ENCODE peak calls at places on chromosomes 7 and 10, in nine cellular contexts. W is OCI-LY7, P is Panc1, A is heart left ventricle, O is fibroblast of lung, E is ovary, Q is heart right ventricle, R is body of pancreas, I is kidney epithelial cell. D is an unnamed sample.

GRCh38 chr7:9488555-9488954 is 1055.1 kb downstream of the NXPH1 start:
- DNase-seq in W (no peak), P (no peak), A (no peak), O (peak; percentile 89), E (no peak), Q (no peak), R (no peak), I (peak; percentile 55), D (no peak)

GRCh38 chr10:21170216-21170615 is 273.1 kb upstream of the NEBL start:
- DNase-seq in W (no peak), P (no peak), A (no peak), O (no peak), E (no peak), Q (no peak), R (no peak), I (no peak), D (no peak)

GRCh38 chr10:49243139-49243538 is 54.9 kb upstream of the TMEM273 start:
- DNase-seq in W (no peak), P (no peak), A (no peak), O (no peak), E (no peak), Q (no peak), R (no peak), I (no peak), D (no peak)

GRCh38 chr10:121104476-121105111 is 253.4 kb downstream of the WDR11 start:
- DNase-seq in W (no peak), P (no peak), A (no peak), O (no peak), E (no peak), Q (no peak), R (no peak), I (no peak), D (no peak)

GRCh38 chr10:31646519-31646918 is 282.1 kb downstream of the ARHGAP12 start:
- DNase-seq in W (no peak), P (no peak), A (no peak), O (peak; percentile 56), E (no peak), Q (no peak), R (no peak), I (no peak), D (no peak)

GRCh38 chr10:101766306-101766705 is 9.6 kb downstream of the FGF8 start:
- DNase-seq in W (no peak), P (no peak), A (no peak), O (no peak), E (no peak), Q (no peak), R (no peak), I (no peak), D (no peak)

GRCh38 chr10:129784286-129784685 is 179.8 kb downstream of the EBF3 start:
- DNase-seq in W (no peak), P (no peak), A (no peak), O (no peak), E (no peak), Q (no peak), R (no peak), I (no peak), D (no peak)

GRCh38 chr7:23469150-23469960 is 936 bp downstream of the IGF2BP3 start:
- DNase-seq in W (peak; percentile 70), P (no peak), A (no peak), O (no peak), E (no peak), Q (no peak), R (no peak), I (no peak), D (no peak)

GRCh38 chr7:117777335-117778150 is 95.7 kb downstream of the CTTNBP2 start:
- DNase-seq in W (no peak), P (no peak), A (no peak), O (peak; percentile 9), E (no peak), Q (no peak), R (no peak), I (peak; percentile 42), D (no peak)

GRCh38 chr7:66344166-66344565 is 139.0 kb downstream of the TPST1 start:
- DNase-seq in W (no peak), P (no peak), A (no peak), O (peak; percentile 28), E (no peak), Q (no peak), R (no peak), I (no peak), D (no peak)

GRCh38 chr7:23093546-23093945 is 12.0 kb upstream of the KLHL7 start:
- DNase-seq in W (no peak), P (no peak), A (no peak), O (peak; percentile 79), E (no peak), Q (no peak), R (no peak), I (no peak), D (no peak)

GRCh38 chr7:4603843-4604231 is 78.3 kb upstream of the FOXK1 start:
- DNase-seq in W (no peak), P (no peak), A (no peak), O (no peak), E (no peak), Q (no peak), R (no peak), I (no peak), D (no peak)

GRCh38 chr10:75062191-75062849 is 49.1 kb upstream of the SAMD8 start:
- DNase-seq in W (no peak), P (no peak), A (no peak), O (peak; percentile 90), E (no peak), Q (peak; percentile 27), R (no peak), I (no peak), D (no peak)

GRCh38 chr10:125605167-125605566 is 77.8 kb downstream of the TEX36 start:
- DNase-seq in W (no peak), P (no peak), A (no peak), O (peak; percentile 54), E (no peak), Q (no peak), R (no peak), I (no peak), D (no peak)

GRCh38 chr7:491292-491957 is 28.2 kb downstream of the PDGFA start:
- DNase-seq in W (no peak), P (no peak), A (peak; percentile 15), O (no peak), E (no peak), Q (no peak), R (no peak), I (no peak), D (peak; percentile 9)

GRCh38 chr10:125092564-125093031 is 67.8 kb downstream of the CTBP2 start:
- DNase-seq in W (no peak), P (no peak), A (no peak), O (no peak), E (peak; percentile 40), Q (no peak), R (peak; percentile 9), I (no peak), D (no peak)

GRCh38 chr7:98995111-98995510 is 116.8 kb downstream of the TRRAP start:
- DNase-seq in W (no peak), P (no peak), A (no peak), O (no peak), E (no peak), Q (no peak), R (no peak), I (no peak), D (no peak)

GRCh38 chr7:98995523-98996161 is 117.3 kb downstream of the TRRAP start:
- DNase-seq in W (no peak), P (no peak), A (no peak), O (no peak), E (no peak), Q (no peak), R (no peak), I (no peak), D (no peak)

GRCh38 chr7:98994046-98994944 is 116.0 kb downstream of the TRRAP start:
- DNase-seq in W (no peak), P (no peak), A (no peak), O (no peak), E (no peak), Q (no peak), R (no peak), I (no peak), D (no peak)

GRCh38 chr7:98997836-98998235 is 119.5 kb downstream of the TRRAP start:
- DNase-seq in W (no peak), P (no peak), A (no peak), O (no peak), E (no peak), Q (no peak), R (no peak), I (no peak), D (no peak)

GRCh38 chr7:98996162-98996552 is 117.8 kb downstream of the TRRAP start:
- DNase-seq in W (no peak), P (no peak), A (no peak), O (no peak), E (no peak), Q (no peak), R (no peak), I (no peak), D (no peak)
- H3K36me3 ChIP-seq in W (peaks cover 100% of the 10 kb centered on the region), P (peaks cover 12% of the 10 kb centered on the region), A (peaks cover 7% of the 10 kb centered on the region), O (peaks cover 27% of the 10 kb centered on the region), E (no peaks in the 10 kb centered on the region), Q (peaks cover 13% of the 10 kb centered on the region), R (no peaks in the 10 kb centered on the region), I (peaks cover 2% of the 10 kb centered on the region), D (peaks cover 94% of the 10 kb centered on the region)

DNA sequence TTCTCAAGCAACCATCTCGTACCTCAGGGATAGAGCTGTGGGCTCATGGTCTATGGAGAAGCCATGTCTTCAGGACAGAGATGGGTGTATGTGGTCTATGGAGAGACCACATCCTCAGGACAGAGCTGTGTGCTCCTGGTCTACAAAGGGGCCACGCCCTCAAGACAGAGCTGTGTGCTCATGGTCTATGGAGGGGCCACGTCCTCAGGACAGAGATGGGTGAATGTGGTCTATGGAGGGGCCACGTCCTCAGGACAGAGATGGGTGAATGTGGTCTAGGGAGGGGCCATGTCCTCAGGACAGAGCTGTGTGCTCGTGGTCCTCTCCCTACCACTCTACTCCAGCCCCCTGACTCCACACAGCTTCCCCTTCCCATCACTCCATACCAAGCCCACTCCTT is 117.8 kb downstream of the WDR37 start:
- DNase-seq in W (no peak), P (no peak), A (no peak), O (no peak), E (peak; percentile 11), Q (no peak), R (no peak), I (no peak), D (no peak)
- TF ChIP-seq CTCF in W (no peak), P (no peak), A (no peak), O (no peak), E (no peak), Q (no peak), R (no peak), I (no peak), D (no peak)

GRCh38 chr10:122245897-122246296 is 25.2 kb upstream of the BTBD16 start:
- DNase-seq in W (no peak), P (no peak), A (no peak), O (no peak), E (no peak), Q (no peak), R (no peak), I (no peak), D (no peak)
- H3K36me3 ChIP-seq in W (no peaks in the 10 kb centered on the region), P (peaks cover under 1% of the 10 kb centered on the region), A (peaks cover 6% of the 10 kb centered on the region), O (peaks cover 2% of the 10 kb centered on the region), E (no peaks in the 10 kb centered on the region), Q (no peaks in the 10 kb centered on the region), R (no peaks in the 10 kb centered on the region), I (no peaks in the 10 kb centered on the region), D (peaks cover 83% of the 10 kb centered on the region)

DNA sequence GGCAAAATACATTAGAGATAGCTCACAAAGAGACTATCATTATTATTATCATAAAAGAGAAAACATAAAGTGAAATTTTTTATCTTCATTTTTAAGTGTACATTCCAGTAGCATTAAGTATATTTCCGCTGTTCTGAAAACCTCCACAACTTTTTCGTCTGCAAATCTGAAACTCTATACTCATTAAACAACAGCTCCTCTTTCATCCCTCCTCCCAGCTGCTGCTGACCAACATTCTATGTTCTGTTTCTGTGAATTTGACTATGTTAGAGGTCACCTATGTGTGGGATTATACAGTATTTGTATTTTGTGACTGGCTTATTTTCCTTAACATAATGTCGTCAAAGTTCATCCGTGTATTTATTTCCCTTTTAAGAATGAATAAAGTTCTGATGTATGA is 429.3 kb upstream of the TPK1 start:
- DNase-seq in W (no peak), P (no peak), A (no peak), O (no peak), E (no peak), Q (no peak), R (no peak), I (no peak), D (no peak)
- TF ChIP-seq CTCF in W (no peak), P (no peak), A (no peak), O (no peak), E (no peak), Q (no peak), R (no peak), I (no peak), D (no peak)